ENCODE peak calls at places on chromosomes 4 and X, in four cellular contexts. X, E, I and B are unnamed samples. For H3K36me3, the result is how much of the 10 kb centered on the place peaks cover.

GRCh38 chr4:181745933-181746627 is 497.1 kb upstream of the TENM3 start:
- DNase-seq in X (no peak), E (no peak), I (no peak), B (no peak)

GRCh38 chrX:56000169-56000568 is 232.0 kb upstream of the KLF8 start:
- DNase-seq in X (no peak), E (peak), I (no peak), B (no peak)

GRCh38 chr4:145557720-145558119 is 61.5 kb upstream of the MMAA start:
- DNase-seq in X (no peak), E (peak), I (peak), B (peak)

GRCh38 chrX:11667286-11667685 is 1.6 kb upstream of the ARHGAP6 start:
- DNase-seq in X (no peak), E (no peak), I (no peak), B (no peak)

GRCh38 chr4:189232274-189232673 is 708.4 kb upstream of the FRG1 start:
- DNase-seq in X (no peak), E (no peak), I (no peak), B (no peak)

GRCh38 chrX:107050195-107050709 is 50.2 kb upstream of the MORC4 start:
- DNase-seq in X (no peak), E (no peak), I (no peak), B (no peak)

GRCh38 chr4:138948918-138949317 is 66.7 kb upstream of the NOCT start:
- DNase-seq in X (no peak), E (no peak), I (no peak), B (no peak)

GRCh38 chrX:10617964-10618342 is 2.4 kb downstream of the MID1 start:
- DNase-seq in X (no peak), E (peak), I (no peak), B (no peak)

GRCh38 chr4:22515145-22515887 is 550 bp downstream of the ADGRA3 start:
- DNase-seq in X (no peak), E (peak), I (no peak), B (no peak)

GRCh38 chr4:121633642-121634041 is 63.1 kb downstream of the ANXA5 start:
- DNase-seq in X (no peak), E (no peak), I (no peak), B (no peak)

GRCh38 chrX:40098264-40099045 is 697 bp upstream of the BCOR start:
- DNase-seq in X (no peak), E (peak), I (peak), B (peak)

GRCh38 chr4:153467897-153468262 is 1.7 kb downstream of the TMEM131L start:
- DNase-seq in X (no peak), E (no peak), I (peak), B (peak)

GRCh38 chrX:31743004-31743403 is 671.2 kb upstream of the FTHL17 start:
- DNase-seq in X (no peak), E (no peak), I (no peak), B (no peak)

GRCh38 chr4:157045507-157046127 is 30.3 kb upstream of the GLRB start:
- DNase-seq in X (no peak), E (peak), I (no peak), B (peak)

GRCh38 chr4:188439641-188440311 is 300.5 kb downstream of the TRIML1 start:
- DNase-seq in X (no peak), E (peak), I (no peak), B (no peak)

GRCh38 chrX:78517124-78517523 is 142.0 kb downstream of the RTL3 start:
- DNase-seq in X (no peak), E (no peak), I (peak), B (no peak)

GRCh38 chr4:2913168-2913567 is 50.0 kb downstream of the NOP14 start:
- DNase-seq in X (no peak), E (no peak), I (no peak), B (no peak)

GRCh38 chr4:2915789-2916188 is 47.4 kb downstream of the NOP14 start:
- DNase-seq in X (no peak), E (no peak), I (no peak), B (no peak)

GRCh38 chr4:2910409-2910808 is 52.8 kb downstream of the NOP14 start:
- DNase-seq in X (no peak), E (peak), I (no peak), B (peak)

GRCh38 chr4:2911868-2912267 is 51.3 kb downstream of the NOP14 start:
- DNase-seq in X (no peak), E (no peak), I (no peak), B (no peak)

DNA sequence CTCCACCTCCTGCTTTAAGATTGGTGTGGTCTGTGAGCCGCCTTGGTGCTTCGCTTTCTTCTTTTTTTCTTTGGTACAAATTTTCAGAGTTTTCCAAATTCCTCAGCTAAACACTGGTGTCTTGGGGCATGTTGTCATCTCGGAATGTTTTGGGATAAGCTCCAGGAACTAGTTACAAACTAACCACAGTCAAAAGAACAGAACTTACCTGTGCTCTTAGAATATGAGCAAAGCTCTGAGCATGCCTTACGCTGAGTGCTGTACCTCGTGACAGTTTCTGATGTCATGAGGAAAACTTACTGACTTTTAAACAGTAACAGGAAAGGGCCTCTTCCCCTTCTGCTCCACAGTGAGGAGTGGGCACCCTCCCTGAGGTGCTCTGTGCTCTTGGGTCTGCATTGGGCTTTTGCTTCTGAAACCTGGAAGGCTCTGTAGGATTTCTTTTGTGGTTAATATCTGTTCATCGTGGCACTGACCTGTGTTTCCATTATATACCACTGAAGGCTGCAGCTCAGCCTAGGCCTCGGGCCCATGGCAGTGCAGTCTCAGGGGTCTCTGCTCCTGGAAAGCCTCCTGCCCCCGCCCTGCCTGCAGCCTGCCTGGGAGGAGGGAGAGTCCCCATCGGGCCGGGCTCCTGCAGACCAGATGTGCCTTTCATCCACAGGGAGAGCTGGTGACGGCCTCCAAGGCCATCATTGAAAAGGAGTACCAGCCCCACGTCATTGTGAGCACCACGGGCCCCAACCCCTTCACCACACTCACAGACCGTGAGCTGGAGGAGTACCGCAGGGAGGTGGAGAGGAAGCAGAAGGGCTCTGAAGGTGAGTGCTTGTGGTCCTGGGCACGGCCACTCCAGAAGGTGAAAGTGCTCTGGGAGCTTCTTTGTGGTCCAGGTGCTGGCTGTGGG is 48.7 kb downstream of the NOP14 start:
- DNase-seq in X (no peak), E (no peak), I (no peak), B (no peak)
- H3K36me3 ChIP-seq in X (half or more), E (under half), I (under half), B (under half)

GRCh38 chr4:75232546-75232945 is 281.7 kb downstream of the RCHY1 start:
- DNase-seq in X (no peak), E (no peak), I (no peak), B (no peak)

GRCh38 chr4:75229783-75230570 is 284.2 kb downstream of the RCHY1 start:
- DNase-seq in X (no peak), E (no peak), I (no peak), B (no peak)

GRCh38 chr4:75235359-75235951 is 278.7 kb downstream of the RCHY1 start:
- DNase-seq in X (no peak), E (no peak), I (no peak), B (no peak)
- H3K36me3 ChIP-seq in X (under half), E (under half), I (under half), B (under half)

DNA sequence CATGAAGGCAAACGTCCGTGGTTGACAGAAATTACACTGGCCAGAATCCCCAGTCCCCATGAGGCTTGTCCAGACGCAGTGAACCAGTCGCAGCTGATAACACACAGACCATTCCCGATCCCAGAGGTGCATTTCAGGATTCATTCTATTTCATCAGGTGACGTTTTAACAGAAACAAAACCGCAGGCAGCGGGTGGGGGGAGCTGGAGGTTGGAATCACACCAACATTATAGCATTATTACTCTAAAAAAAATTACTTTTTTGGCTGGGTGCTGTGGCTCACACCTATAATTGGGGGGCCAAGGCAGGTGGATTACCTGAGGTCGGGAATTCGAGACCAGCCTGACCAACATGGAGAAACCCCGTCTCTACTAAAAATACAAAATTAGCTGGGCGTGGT is 25.2 kb downstream of the NOP14 start:
- DNase-seq in X (no peak), E (no peak), I (no peak), B (no peak)
- H3K36me3 ChIP-seq in X (half or more), E (under half), I (under half), B (under half)

DNA sequence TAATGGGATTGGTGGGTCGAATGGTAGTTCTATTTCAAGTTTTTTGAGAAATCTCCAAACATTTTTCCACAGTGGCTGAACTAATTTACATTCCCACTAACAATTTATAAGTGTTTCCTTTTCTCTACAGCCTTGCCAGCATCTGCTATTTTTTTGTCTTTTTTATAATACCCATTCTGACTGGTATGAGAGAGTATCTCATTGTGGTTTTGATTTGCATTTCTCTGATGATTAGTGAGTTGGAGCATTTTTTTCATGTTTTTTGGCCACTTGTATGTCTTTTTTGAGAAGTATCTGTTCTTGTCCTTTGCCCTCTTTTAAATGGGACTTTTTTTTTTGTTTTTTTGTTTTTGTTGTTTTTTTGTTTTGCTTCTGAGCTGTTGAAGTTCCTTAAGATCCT is 200.0 kb upstream of the GK2 start:
- DNase-seq in X (no peak), E (no peak), I (no peak), B (no peak)
- H3K36me3 ChIP-seq in X (under half), E (under half), I (under half), B (under half)

GRCh38 chrX:153697924-153698865 is 10.5 kb downstream of the SLC6A8 start:
- DNase-seq in X (no peak), E (no peak), I (no peak), B (no peak)
- H3K36me3 ChIP-seq in X (under half), E (under half), I (under half), B (under half)

DNA sequence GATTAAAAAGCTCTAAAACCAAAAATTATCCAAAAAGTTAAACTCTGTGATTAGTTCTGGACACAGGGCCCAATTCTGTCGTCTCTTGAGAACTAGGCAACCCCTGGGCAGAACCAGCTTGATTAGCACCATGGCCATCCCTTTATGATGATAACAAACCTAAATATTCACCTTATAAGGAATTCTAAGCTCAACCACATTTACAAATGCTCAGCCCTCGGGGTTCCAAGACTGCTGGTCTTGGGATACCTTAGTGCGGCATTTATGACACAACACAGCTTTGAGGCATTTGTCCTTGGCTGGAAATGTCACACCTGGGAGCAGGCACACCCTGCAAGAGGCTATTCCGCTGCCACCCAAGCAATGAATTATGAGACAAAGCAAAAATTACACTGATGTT is 27.5 kb upstream of the NAP1L5 start:
- DNase-seq in X (no peak), E (no peak), I (no peak), B (no peak)
- H3K36me3 ChIP-seq in X (under half), E (under half), I (half or more), B (under half)

GRCh38 chr4:51890760-51891159 is 47.8 kb downstream of the DCUN1D4 start:
- DNase-seq in X (no peak), E (no peak), I (no peak), B (no peak)
- H3K36me3 ChIP-seq in X (under half), E (under half), I (under half), B (under half)

GRCh38 chr4:39533541-39533940 is 6.3 kb upstream of the UGDH start:
- DNase-seq in X (no peak), E (no peak), I (no peak), B (no peak)
- H3K36me3 ChIP-seq in X (under half), E (under half), I (under half), B (under half)

GRCh38 chr4:2949782-2950125 is 13.5 kb downstream of the NOP14 start:
- DNase-seq in X (no peak), E (no peak), I (no peak), B (no peak)
- H3K36me3 ChIP-seq in X (half or more), E (half or more), I (half or more), B (half or more)